ENCODE peak calls at places on chromosome 6, in six cellular contexts. W is HAP-1, P is lung, C is BE2C, R is ovary, B is psoas muscle. O is an unnamed sample.
A peak's percentile ranks its signal among the peaks of the same experiment; 100 is the strongest.

GRCh38 chr6:142913511-142914047 is 31.4 kb downstream of the HIVEP2 start:
- DNase-seq in W (no peak), C (no peak), R (no peak), P (no peak), B (no peak), O (peak; percentile 75)

GRCh38 chr6:41621367-41621766 is 16.9 kb upstream of the MDFI start:
- DNase-seq in W (no peak), R (no peak), C (no peak), B (no peak), P (no peak), O (no peak)

GRCh38 chr6:133945158-133945557 is 7.9 kb upstream of the TBPL1 start:
- DNase-seq in C (no peak), R (no peak), B (no peak), P (no peak), W (no peak), O (no peak)

GRCh38 chr6:54244430-54244829 is 63.8 kb upstream of the TINAG start:
- DNase-seq in R (no peak), P (no peak), C (no peak), W (no peak), B (no peak), O (no peak)

GRCh38 chr6:129183039-129183438 is 300.1 kb downstream of the LAMA2 start:
- DNase-seq in P (no peak), R (no peak), B (no peak), W (no peak), C (no peak), O (no peak)

GRCh38 chr6:26065952-26066380 is 21.3 kb upstream of the HFE start:
- DNase-seq in C (peak; percentile 67), P (peak; percentile 74), W (peak; percentile 74), R (peak; percentile 50), B (peak; percentile 45), O (peak; percentile 61)

GRCh38 chr6:139288496-139289040 is 3.2 kb downstream of the TXLNB start:
- DNase-seq in B (no peak), R (no peak), P (no peak), C (no peak), W (no peak), O (no peak)

GRCh38 chr6:36302227-36302976 is 32.5 kb downstream of the PNPLA1 start:
- DNase-seq in W (peak; percentile 97), C (peak; percentile 93), P (peak; percentile 91), R (peak; percentile 90), B (peak; percentile 76), O (peak; percentile 58)

GRCh38 chr6:20816126-20816525 is 281.9 kb downstream of the CDKAL1 start:
- DNase-seq in P (no peak), C (no peak), R (no peak), W (no peak), B (no peak), O (no peak)

GRCh38 chr6:133895573-133896343 is 6.8 kb downstream of the TCF21 start:
- DNase-seq in B (peak; percentile 40), R (peak; percentile 66), C (no peak), W (no peak), P (no peak), O (no peak)

GRCh38 chr6:36813526-36813925 is 25.7 kb downstream of the CPNE5 start:
- DNase-seq in W (no peak), B (no peak), R (no peak), P (no peak), C (no peak), O (no peak)

GRCh38 chr6:34463299-34463698 is 2.6 kb upstream of the PACSIN1 start:
- DNase-seq in R (no peak), W (no peak), P (no peak), B (no peak), C (no peak), O (no peak)

GRCh38 chr6:45081634-45082033 is 246.5 kb upstream of the RUNX2 start:
- DNase-seq in B (no peak), W (no peak), P (no peak), C (no peak), R (no peak), O (no peak)

GRCh38 chr6:46407785-46408530 is 83.3 kb downstream of the RCAN2 start:
- DNase-seq in R (no peak), B (no peak), P (no peak), W (no peak), C (no peak), O (no peak)

GRCh38 chr6:163414117-163414366 is 476 bp upstream of the QKI start:
- DNase-seq in P (no peak), C (no peak), R (no peak), B (no peak), W (no peak), O (no peak)

GRCh38 chr6:170189236-170189635 is 101.6 kb downstream of the DLL1 start:
- DNase-seq in R (no peak), C (no peak), P (no peak), B (no peak), W (no peak), O (no peak)

GRCh38 chr6:119119989-119120388 is 41.5 kb upstream of the FAM184A start:
- DNase-seq in C (no peak), P (no peak), R (no peak), W (no peak), B (no peak), O (no peak)

GRCh38 chr6:14316911-14317535 is 199.5 kb downstream of the CD83 start:
- DNase-seq in P (no peak), C (no peak), B (no peak), W (no peak), R (no peak), O (no peak)

GRCh38 chr6:157488058-157488457 is 107.1 kb downstream of the ZDHHC14 start:
- DNase-seq in C (no peak), P (no peak), R (no peak), B (no peak), W (no peak), O (no peak)

GRCh38 chr6:136137008-136137689 is 113.0 kb downstream of the MTFR2 start:
- DNase-seq in R (no peak), B (no peak), W (no peak), P (no peak), C (no peak), O (no peak)

GRCh38 chr6:19664878-19665715 is 172.1 kb upstream of the ID4 start:
- DNase-seq in W (no peak), R (no peak), C (no peak), P (no peak), B (no peak), O (no peak)

GRCh38 chr6:88183503-88183902 is 17.4 kb upstream of the CNR1 start:
- DNase-seq in C (no peak), W (no peak), B (no peak), P (no peak), R (no peak), O (no peak)

GRCh38 chr6:106309766-106310373 is 15.7 kb downstream of the ATG5 start:
- DNase-seq in C (no peak), R (no peak), B (no peak), W (no peak), P (no peak), O (no peak)

GRCh38 chr6:45661667-45662066 is 283.9 kb upstream of the SUPT3H start:
- DNase-seq in C (no peak), W (no peak), B (no peak), R (no peak), P (no peak), O (no peak)

GRCh38 chr6:39184906-39185580 is 44.2 kb downstream of the KCNK5 start:
- DNase-seq in P (peak; percentile 89), R (no peak), B (no peak), W (no peak), C (no peak), O (no peak)

GRCh38 chr6:129749749-129750120 is 39.8 kb upstream of the ARHGAP18 start:
- DNase-seq in P (no peak), B (no peak), W (no peak), R (no peak), C (no peak), O (no peak)

GRCh38 chr6:151917531-151918329 is 110.2 kb downstream of the ESR1 start:
- DNase-seq in C (no peak), B (no peak), W (no peak), R (no peak), P (no peak), O (no peak)

DNA sequence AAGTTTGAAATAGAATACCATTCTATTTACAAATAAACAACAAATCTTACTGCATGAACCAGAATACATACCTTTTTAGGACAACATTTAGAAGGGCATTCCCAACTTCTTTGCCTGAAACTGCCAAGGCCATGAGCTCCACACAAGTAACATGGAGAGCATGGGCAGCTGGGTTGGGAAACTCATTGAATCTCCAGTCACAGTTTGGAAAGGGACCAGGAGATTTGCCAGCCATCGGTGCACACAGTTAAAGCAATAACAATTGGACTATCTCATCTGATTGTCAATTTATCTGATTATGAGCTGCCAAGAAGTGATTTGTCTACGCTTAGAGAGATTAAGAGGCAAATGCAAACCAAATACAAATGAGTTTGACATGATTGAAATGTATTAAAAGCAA is 19.9 kb downstream of the ARG1 start:
- DNase-seq in R (no peak), B (no peak), W (no peak), P (no peak), C (no peak), O (no peak)
- H3K36me3 ChIP-seq in R (no peaks in the 10 kb centered on the region), B (peaks cover 24% of the 10 kb centered on the region), W (peaks cover 30% of the 10 kb centered on the region), P (peaks cover 26% of the 10 kb centered on the region), C (peaks cover 46% of the 10 kb centered on the region), O (peaks cover 5% of the 10 kb centered on the region)

GRCh38 chr6:149962461-149963211 is 1.1 kb upstream of the ULBP1 start:
- DNase-seq in C (no peak), P (no peak), B (no peak), W (no peak), R (no peak), O (no peak)

GRCh38 chr6:149963212-149963461 is 606 bp upstream of the ULBP1 start:
- DNase-seq in R (no peak), W (no peak), P (no peak), C (no peak), B (no peak), O (peak; percentile 30)

GRCh38 chr6:149963462-149964242 is at the start of gene ULBP1:
- DNase-seq in B (peak; percentile 91), P (peak; percentile 90), R (peak; percentile 69), W (peak; percentile 98), C (peak; percentile 61), O (peak; percentile 75)

GRCh38 chr6:149960488-149960887 is 3.3 kb upstream of the ULBP1 start:
- DNase-seq in R (no peak), P (no peak), B (no peak), W (no peak), C (no peak), O (no peak)

GRCh38 chr6:149961728-149962425 is 1.9 kb upstream of the ULBP1 start:
- DNase-seq in W (peak; percentile 50), C (peak; percentile 40), B (no peak), P (no peak), R (no peak), O (no peak)
- H3K27me3 ChIP-seq in W (peaks cover 8% of the 10 kb centered on the region), C (peaks cover 55% of the 10 kb centered on the region), B (peaks cover 23% of the 10 kb centered on the region), P (no peaks in the 10 kb centered on the region), R (no peaks in the 10 kb centered on the region), O (peaks cover 5% of the 10 kb centered on the region)

GRCh38 chr6:166498661-166499349 is 87.7 kb downstream of the RAMACL start:
- DNase-seq in R (no peak), B (no peak), C (no peak), W (no peak), P (no peak), O (no peak)
- H3K36me3 ChIP-seq in R (no peaks in the 10 kb centered on the region), B (peaks cover 6% of the 10 kb centered on the region), C (peaks cover 17% of the 10 kb centered on the region), W (no peaks in the 10 kb centered on the region), P (peaks cover 68% of the 10 kb centered on the region), O (no peaks in the 10 kb centered on the region)

DNA sequence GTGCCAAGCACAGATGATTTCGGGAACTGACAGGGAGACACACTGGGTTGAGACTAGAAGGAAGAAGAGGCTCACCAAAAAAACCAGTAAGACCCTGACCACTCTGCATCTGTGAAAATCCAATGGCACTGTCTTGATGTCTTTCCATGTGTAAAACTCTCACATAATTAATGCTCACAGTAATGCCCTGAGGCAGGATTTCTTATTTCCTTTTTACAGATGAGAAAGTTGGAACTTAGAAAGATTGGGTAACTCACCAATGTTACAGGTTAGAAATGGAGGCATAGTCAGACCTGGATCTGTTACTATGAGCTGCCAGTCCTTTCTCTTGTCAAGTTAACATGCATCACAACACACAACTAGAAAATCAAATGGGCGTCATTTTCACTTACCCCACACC is 151.0 kb upstream of the MCHR2 start:
- DNase-seq in R (no peak), C (no peak), P (no peak), B (no peak), W (no peak), O (no peak)
- H3K27me3 ChIP-seq in R (no peaks in the 10 kb centered on the region), C (no peaks in the 10 kb centered on the region), P (no peaks in the 10 kb centered on the region), B (no peaks in the 10 kb centered on the region), W (no peaks in the 10 kb centered on the region), O (no peaks in the 10 kb centered on the region)